ENCODE peak calls at places on chromosomes 4 and X, in eight cellular contexts. T, X, B, P, L, U, Z and D are unnamed samples.

GRCh38 chrX:16711219-16712115 is 1.0 kb downstream of the CTPS2 start:
- DNase-seq in X (no peak), B (no peak), T (no peak), L (no peak), U (peak), P (no peak), Z (no peak), D (peak)

GRCh38 chr4:1825326-1825725 is 30.6 kb downstream of the LETM1 start:
- DNase-seq in U (no peak), Z (no peak), T (no peak), X (no peak), B (no peak), L (no peak), P (no peak), D (no peak)

GRCh38 chr4:45475490-45475889 is 648.4 kb downstream of the GABRG1 start:
- DNase-seq in X (no peak), P (no peak), U (no peak), Z (no peak), B (no peak), L (no peak), T (no peak), D (peak)

GRCh38 chr4:43776371-43776770 is 672.2 kb downstream of the KCTD8 start:
- DNase-seq in T (peak), L (no peak), P (no peak), X (no peak), B (no peak), Z (peak), U (no peak), D (peak)

GRCh38 chr4:83252782-83253405 is 31.7 kb downstream of the COQ2 start:
- DNase-seq in Z (peak), P (no peak), T (peak), X (peak), B (peak), U (peak), L (peak), D (peak)

GRCh38 chr4:129218355-129218754 is 122.4 kb downstream of the C4orf33 start:
- DNase-seq in B (no peak), L (no peak), Z (peak), P (no peak), U (peak), X (no peak), T (peak), D (peak)

GRCh38 chr4:167218022-167218608 is 16.2 kb downstream of the SPOCK3 start:
- DNase-seq in Z (no peak), X (no peak), L (no peak), B (no peak), P (no peak), T (peak), U (no peak), D (no peak)

GRCh38 chrX:102959471-102959870 is 22.4 kb downstream of the RAB40AL start:
- DNase-seq in T (no peak), X (no peak), U (no peak), Z (peak), P (no peak), B (no peak), L (no peak), D (no peak)

GRCh38 chrX:21479695-21480280 is 105.6 kb downstream of the CNKSR2 start:
- DNase-seq in P (no peak), U (peak), B (no peak), X (no peak), L (no peak), Z (peak), T (peak), D (peak)

GRCh38 chr4:105951198-105951597 is 55.9 kb downstream of the NPNT start:
- DNase-seq in L (no peak), Z (peak), B (no peak), T (no peak), U (no peak), P (no peak), X (no peak), D (no peak)

GRCh38 chrX:120125444-120125843 is 9.7 kb upstream of the RHOXF1 start:
- DNase-seq in Z (no peak), X (no peak), L (no peak), B (no peak), U (no peak), T (no peak), P (no peak), D (no peak)

GRCh38 chr4:168360271-168360670 is 41.7 kb upstream of the DDX60 start:
- DNase-seq in B (no peak), Z (no peak), U (no peak), T (no peak), P (no peak), X (no peak), L (no peak), D (no peak)

GRCh38 chr4:84420608-84421007 is 78.5 kb downstream of the NKX6-1 start:
- DNase-seq in B (no peak), U (no peak), T (no peak), P (no peak), Z (no peak), X (no peak), L (no peak), D (no peak)